ENCODE peak calls at places on chromosomes 11 and 22, in five cellular contexts. O, S, V, Z and F are unnamed samples.
A peak's percentile ranks its signal among the peaks of the same experiment; 100 is the strongest.

GRCh38 chr11:96207459-96208449 is 135.2 kb downstream of the MAML2 start:
- DNase-seq in S (no peak), Z (no peak), O (no peak), V (no peak), F (no peak)

GRCh38 chr11:88414385-88414861 is 76.9 kb upstream of the CTSC start:
- DNase-seq in V (no peak), O (no peak), S (peak; percentile 29), Z (peak; percentile 11), F (no peak)

GRCh38 chr22:46934746-46935491 is 172.5 kb downstream of the TBC1D22A start:
- DNase-seq in S (peak; percentile 84), O (peak; percentile 52), Z (peak; percentile 61), V (peak; percentile 86), F (no peak)

GRCh38 chr11:36075053-36075452 is 131.2 kb downstream of the LDLRAD3 start:
- DNase-seq in V (no peak), O (peak; percentile 55), Z (peak; percentile 76), S (peak; percentile 97), F (no peak)

GRCh38 chr22:22090650-22091399 is 108.2 kb upstream of the TOP3B start:
- DNase-seq in Z (no peak), O (no peak), S (no peak), V (no peak), F (no peak)

GRCh38 chr22:46081036-46081830 is 69.1 kb upstream of the PPARA start:
- DNase-seq in Z (no peak), V (no peak), S (no peak), O (no peak), F (no peak)

GRCh38 chr11:47545298-47545697 is 7.6 kb downstream of the CELF1 start:
- DNase-seq in S (no peak), Z (no peak), O (no peak), V (no peak), F (no peak)

GRCh38 chr22:40638261-40638660 is 1.7 kb upstream of the MRTFA start:
- DNase-seq in Z (no peak), S (no peak), O (no peak), V (no peak), F (no peak)

GRCh38 chr11:80816966-80817365 is 1376.1 kb upstream of the TENM4 start:
- DNase-seq in V (peak; percentile 48), O (no peak), S (no peak), Z (no peak), F (no peak)

GRCh38 chr22:39308614-39309363 is 10.6 kb downstream of the RPL3 start:
- DNase-seq in O (peak; percentile 82), Z (peak; percentile 88), V (no peak), S (peak; percentile 95), F (no peak)

GRCh38 chr11:61551630-61552029 is 29.2 kb downstream of the SYT7 start:
- DNase-seq in S (peak; percentile 30), O (no peak), Z (peak; percentile 4), V (no peak), F (no peak)

GRCh38 chr11:67584205-67584880 is 731 bp downstream of the GSTP1 start:
- DNase-seq in Z (peak; percentile 14), V (peak; percentile 49), S (peak; percentile 66), O (no peak), F (peak; percentile 30)

GRCh38 chr11:114607753-114608459 is 12.3 kb upstream of the NXPE4 start:
- DNase-seq in S (peak; percentile 4), V (peak; percentile 87), O (no peak), Z (no peak), F (no peak)

GRCh38 chr22:39713799-39714290 is 143.3 kb downstream of the CACNA1I start:
- DNase-seq in V (no peak), S (no peak), O (no peak), Z (no peak), F (no peak)

GRCh38 chr11:3158131-3158591 is 6.9 kb downstream of the OSBPL5 start:
- DNase-seq in O (no peak), V (no peak), S (no peak), Z (no peak), F (no peak)

GRCh38 chr22:46000081-46001027 is 23.4 kb upstream of the WNT7B start:
- DNase-seq in O (no peak), Z (no peak), S (no peak), V (no peak), F (peak; percentile 16)

GRCh38 chr11:74680035-74680671 is 51.1 kb downstream of the CHRDL2 start:
- DNase-seq in O (no peak), Z (no peak), V (no peak), S (no peak), F (no peak)

GRCh38 chr22:22431271-22432220 is 77.0 kb downstream of the ZNF280B start:
- DNase-seq in V (peak; percentile 63), Z (peak; percentile 1), S (peak; percentile 49), O (no peak), F (peak; percentile 63)

GRCh38 chr11:128302425-128303186 is 284.8 kb downstream of the ETS1 start:
- DNase-seq in V (peak; percentile 88), S (no peak), O (no peak), Z (no peak), F (peak; percentile 62)

GRCh38 chr11:1755344-1756023 is 5.1 kb upstream of the IFITM10 start:
- DNase-seq in Z (no peak), O (no peak), S (no peak), V (no peak), F (no peak)

GRCh38 chr11:2204361-2205213 is 33.0 kb upstream of the TH start:
- DNase-seq in S (no peak), V (no peak), Z (no peak), O (no peak), F (no peak)

GRCh38 chr22:48567213-48567975 is 1260.3 kb downstream of the BRD1 start:
- DNase-seq in S (peak; percentile 49), V (no peak), O (no peak), Z (no peak), F (no peak)

GRCh38 chr11:114150671-114151070 is 91.2 kb downstream of the ZBTB16 start:
- DNase-seq in O (no peak), S (no peak), V (no peak), Z (no peak), F (no peak)

GRCh38 chr11:17386331-17387084 is 2.0 kb downstream of the KCNJ11 start:
- DNase-seq in Z (no peak), S (peak; percentile 32), O (no peak), V (peak; percentile 69), F (peak; percentile 34)

GRCh38 chr11:130159657-130160459 is at the start of gene ST14:
- DNase-seq in S (no peak), Z (no peak), O (no peak), V (no peak), F (no peak)

GRCh38 chr11:2709429-2709828 is 9.6 kb upstream of the KCNQ1OT1 start:
- DNase-seq in V (no peak), S (no peak), O (no peak), Z (no peak), F (no peak)

GRCh38 chr22:22854466-22854865 is 33.1 kb upstream of the IGLL5 start:
- DNase-seq in Z (no peak), V (no peak), O (no peak), S (no peak), F (no peak)

GRCh38 chr11:104060004-104060403 is 23.6 kb downstream of the DDI1 start:
- DNase-seq in Z (no peak), V (no peak), S (no peak), O (no peak), F (no peak)

GRCh38 chr11:5115339-5115738 is 22.8 kb downstream of the OR52A5 start:
- DNase-seq in Z (no peak), S (no peak), V (no peak), O (no peak), F (no peak)

GRCh38 chr22:27212617-27213177 is 555.3 kb downstream of the MIAT start:
- DNase-seq in Z (peak; percentile 100), V (no peak), S (peak; percentile 100), O (peak; percentile 96), F (no peak)

GRCh38 chr11:19367051-19367709 is 126.4 kb upstream of the E2F8 start:
- DNase-seq in Z (no peak), O (no peak), S (peak; percentile 77), V (no peak), F (no peak)

GRCh38 chr11:19372381-19372780 is 131.6 kb upstream of the E2F8 start:
- DNase-seq in S (no peak), O (no peak), Z (no peak), V (no peak), F (no peak)

GRCh38 chr11:19365743-19366410 is 125.1 kb upstream of the E2F8 start:
- DNase-seq in S (no peak), V (peak; percentile 23), Z (no peak), O (no peak), F (no peak)

GRCh38 chr11:19370100-19370861 is 129.5 kb upstream of the E2F8 start:
- DNase-seq in Z (no peak), V (no peak), S (peak; percentile 89), O (no peak), F (no peak)

GRCh38 chr11:19368726-19369364 is 128.1 kb upstream of the E2F8 start:
- DNase-seq in V (no peak), S (peak; percentile 89), O (no peak), Z (peak; percentile 47), F (no peak)
- H3K4me3 ChIP-seq in V (no peak overlapping the region), S (no peak overlapping the region), O (no peak overlapping the region), Z (no peak overlapping the region), F (no peak overlapping the region)

DNA sequence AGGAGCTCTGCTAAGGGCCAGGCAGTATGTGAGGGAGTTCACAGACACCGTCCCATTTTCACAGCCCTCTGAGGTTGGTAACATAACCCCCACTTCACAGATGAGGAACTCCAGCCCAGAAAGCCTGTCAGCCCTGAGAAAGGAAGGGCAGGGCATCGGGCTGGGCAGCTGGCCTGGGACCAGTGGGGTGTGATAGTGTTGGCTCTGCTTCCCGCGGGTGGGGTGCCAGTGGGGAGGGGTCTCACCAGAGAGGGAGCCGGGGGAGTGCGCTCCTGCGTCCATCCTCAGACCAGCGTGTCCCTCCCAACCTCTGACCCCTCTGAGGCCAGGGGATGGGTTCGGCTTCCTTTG is 2.3 kb downstream of the TAGLN start:
- DNase-seq in V (no peak), O (no peak), Z (no peak), S (no peak), F (no peak)
- H3K4me3 ChIP-seq in V (no peak overlapping the region), O (peak overlapping the region; percentile 63), Z (peak overlapping the region; percentile 63), S (peak overlapping the region; percentile 88), F (no peak overlapping the region)

GRCh38 chr11:71998061-71998460 is 648 bp upstream of the IL18BP start:
- DNase-seq in V (no peak), S (no peak), Z (no peak), O (no peak), F (no peak)

GRCh38 chr11:71999813-72000590 is 1.3 kb downstream of the IL18BP start:
- DNase-seq in V (no peak), O (no peak), Z (no peak), S (no peak), F (no peak)

GRCh38 chr11:71999360-71999759 is 651 bp downstream of the IL18BP start:
- DNase-seq in S (peak; percentile 61), O (no peak), Z (no peak), V (no peak), F (no peak)

GRCh38 chr11:71997594-71997993 is 1.1 kb upstream of the IL18BP start:
- DNase-seq in V (no peak), O (no peak), Z (no peak), S (no peak), F (no peak)

GRCh38 chr11:71998649-71999310 is at the start of gene IL18BP:
- DNase-seq in Z (no peak), V (peak; percentile 85), S (no peak), O (no peak), F (peak; percentile 22)
- H3K4me3 ChIP-seq in Z (peak within 1 kb of the TSS; percentile 5), V (peak within 1 kb of the TSS; percentile 60), S (peak within 1 kb of the TSS; percentile 42), O (no peak within 1 kb of the TSS), F (peak within 1 kb of the TSS; percentile 51)

GRCh38 chr11:14335712-14336111 is 23.3 kb downstream of the RRAS2 start:
- DNase-seq in V (no peak), O (no peak), S (no peak), Z (no peak), F (no peak)
- H3K4me3 ChIP-seq in V (peak overlapping the region; percentile 3), O (no peak overlapping the region), S (no peak overlapping the region), Z (no peak overlapping the region), F (no peak overlapping the region)